ENCODE peak calls at places on chromosomes 11 and 22, in ten cellular contexts. B is T-helper 2 cell; W is stimulated activated CD4-positive, alpha-beta T cell treated with anti-CD3 and anti-CD28 coated beads, Interleukin-15, amount 100 ng/mL, for 1 hour; L is anterior cingulate cortex; I is activated T-cell treated with anti-CD3 and anti-CD28 coated beads, Interleukin-2, amount 50 U/mL, for 72 hours; T is CD8-positive, alpha-beta memory T cell; P is Kasumi-1; X is SIG-M5; J is AML-193; N is endothelial cell of umbilical vein. A is an unnamed sample.

GRCh38 chr11:134474942-134475341 is 62.9 kb upstream of the B3GAT1 start:
- DNase-seq in B (no peak), W (no peak), L (no peak), I (peak; percentile 40), T (no peak), P (no peak), X (no peak), J (no peak), N (no peak), A (no peak)

GRCh38 chr11:9206496-9206895 is 58.7 kb downstream of the DENND5A start:
- DNase-seq in B (no peak), W (no peak), L (no peak), I (no peak), T (no peak), P (no peak), X (no peak), J (no peak), N (no peak), A (no peak)

GRCh38 chr11:9616858-9617257 is 43.4 kb downstream of the WEE1 start:
- DNase-seq in B (no peak), W (no peak), L (no peak), I (peak; percentile 62), T (no peak), P (no peak), X (no peak), J (no peak), N (peak; percentile 14), A (no peak)

GRCh38 chr11:83645561-83645960 is 359.4 kb upstream of the CCDC90B start:
- DNase-seq in B (no peak), W (no peak), L (no peak), I (no peak), T (no peak), P (no peak), X (no peak), J (no peak), N (no peak), A (no peak)

GRCh38 chr22:37701121-37701786 is 4.4 kb downstream of the TRIOBP start:
- DNase-seq in B (no peak), W (no peak), L (no peak), I (no peak), T (no peak), P (peak; percentile 19), X (no peak), J (peak; percentile 76), N (peak; percentile 20), A (no peak)

GRCh38 chr11:69822676-69823494 is 3.7 kb upstream of the FGF3 start:
- DNase-seq in B (no peak), W (no peak), L (no peak), I (no peak), T (no peak), P (no peak), X (no peak), J (no peak), N (no peak), A (no peak)

GRCh38 chr11:29916040-29916439 is 100.8 kb downstream of the KCNA4 start:
- DNase-seq in B (no peak), W (no peak), L (no peak), I (no peak), T (no peak), P (no peak), X (no peak), J (no peak), N (no peak), A (no peak)

GRCh38 chr11:78798567-78799170 is 224.0 kb upstream of the NARS2 start:
- DNase-seq in B (no peak), W (no peak), L (no peak), I (peak; percentile 47), T (no peak), P (peak; percentile 79), X (no peak), J (peak; percentile 57), N (peak; percentile 59), A (no peak)

GRCh38 chr22:27581688-27582087 is 219.9 kb downstream of the MN1 start:
- DNase-seq in B (no peak), W (no peak), L (peak; percentile 49), I (no peak), T (no peak), P (no peak), X (no peak), J (no peak), N (no peak), A (no peak)

GRCh38 chr11:123196060-123196714 is 1.1 kb upstream of the CLMP start:
- DNase-seq in B (no peak), W (no peak), L (no peak), I (peak; percentile 12), T (no peak), P (no peak), X (no peak), J (no peak), N (no peak), A (no peak)

A was measured in kidney glomerular epithelial cell.